ENCODE peak calls at places on chromosomes 16 and 17, in five cellular contexts. O is EL, S is HEK293T, J is tibial nerve, R is kidney. D is an unnamed sample.
A peak's percentile ranks its signal among the peaks of the same experiment; 100 is the strongest.

GRCh38 chr17:40032322-40033320 is 17.4 kb downstream of the CSF3 start:
- DNase-seq in O (no peak), S (no peak), J (no peak), R (no peak), D (no peak)

GRCh38 chr16:85364323-85365040 is 248.6 kb upstream of the GSE1 start:
- DNase-seq in O (no peak), S (no peak), J (no peak), R (no peak), D (no peak)

GRCh38 chr17:75684924-75685323 is 17.8 kb downstream of the SAP30BP start:
- DNase-seq in O (peak; percentile 54), S (no peak), J (peak; percentile 27), R (peak; percentile 53), D (peak; percentile 81)

GRCh38 chr16:29899516-29900101 is at the start of gene SEZ6L2:
- DNase-seq in O (peak; percentile 95), S (peak; percentile 94), J (peak; percentile 51), R (peak; percentile 87), D (no peak)

GRCh38 chr17:8954339-8954738 is 11.2 kb downstream of the PIK3R5 start:
- DNase-seq in O (no peak), S (no peak), J (peak; percentile 62), R (no peak), D (no peak)

GRCh38 chr17:77924757-77925336 is 33.7 kb upstream of the TNRC6C start:
- DNase-seq in O (no peak), S (no peak), J (peak; percentile 69), R (no peak), D (no peak)

GRCh38 chr17:63137163-63137562 is 171.1 kb downstream of the TANC2 start:
- DNase-seq in O (no peak), S (no peak), J (no peak), R (no peak), D (no peak)

GRCh38 chr17:27569257-27569722 is 61.7 kb upstream of the LGALS9 start:
- DNase-seq in O (peak; percentile 26), S (peak; percentile 35), J (no peak), R (peak; percentile 57), D (no peak)

GRCh38 chr17:59257101-59257500 is 36.8 kb downstream of the GDPD1 start:
- DNase-seq in O (no peak), S (no peak), J (no peak), R (no peak), D (no peak)

GRCh38 chr16:3129137-3130131 is 5.4 kb upstream of the ZNF213 start:
- DNase-seq in O (peak; percentile 83), S (peak; percentile 56), J (peak; percentile 82), R (peak; percentile 88), D (no peak)

GRCh38 chr16:7938175-7938574 is 605.5 kb downstream of the RBFOX1 start:
- DNase-seq in O (no peak), S (no peak), J (no peak), R (no peak), D (no peak)

GRCh38 chr17:73103661-73104335 is 11.3 kb upstream of the SLC39A11 start:
- DNase-seq in O (no peak), S (no peak), J (no peak), R (peak; percentile 25), D (no peak)

GRCh38 chr16:27258241-27258734 is 10.3 kb downstream of the NSMCE1 start:
- DNase-seq in O (peak; percentile 39), S (no peak), J (no peak), R (no peak), D (no peak)

GRCh38 chr16:4681471-4682083 is 11.8 kb upstream of the NUDT16L1 start:
- DNase-seq in O (no peak), S (no peak), J (no peak), R (no peak), D (no peak)

GRCh38 chr17:2595200-2595599 is 1.7 kb downstream of the PAFAH1B1 start:
- DNase-seq in O (peak; percentile 6), S (no peak), J (no peak), R (no peak), D (no peak)

GRCh38 chr16:11296706-11297491 is 15.8 kb upstream of the PRM1 start:
- DNase-seq in O (no peak), S (no peak), J (no peak), R (no peak), D (no peak)

D was measured in chondrocyte.